ENCODE peak calls at places on chromosomes 1 and 21, in five cellular contexts. One of them, this sample, is unnamed.

GRCh38 chr21:34812510-34813265 is 143.9 kb downstream of the CLIC6 start:
- DNase-seq in AG08396: peak; percentile 64
- DNase-seq in cerebellar nuclear complex: no peak
- DNase-seq in NCI-H748 treated with DMSO at 0.1 percent for 48 hours: peak; percentile 16
- DNase-seq in neural progenitor cell: no peak
- DNase-seq in this sample: no peak

GRCh38 chr21:43712268-43712942 is 6.5 kb upstream of the PDXK start:
- DNase-seq in AG08396: peak; percentile 57
- DNase-seq in cerebellar nuclear complex: no peak
- DNase-seq in NCI-H748 treated with DMSO at 0.1 percent for 48 hours: peak; percentile 27
- DNase-seq in neural progenitor cell: no peak
- DNase-seq in this sample: peak; percentile 91

GRCh38 chr1:227941509-227942020 is 6.2 kb downstream of the WNT9A start:
- DNase-seq in AG08396: no peak
- DNase-seq in cerebellar nuclear complex: no peak
- DNase-seq in NCI-H748 treated with DMSO at 0.1 percent for 48 hours: no peak
- DNase-seq in neural progenitor cell: no peak
- DNase-seq in this sample: no peak

GRCh38 chr1:216812966-216813365 is 89.7 kb upstream of the ESRRG start:
- DNase-seq in AG08396: peak; percentile 6
- DNase-seq in cerebellar nuclear complex: no peak
- DNase-seq in NCI-H748 treated with DMSO at 0.1 percent for 48 hours: no peak
- DNase-seq in neural progenitor cell: no peak
- DNase-seq in this sample: no peak

GRCh38 chr1:181763736-181764135 is 280.4 kb downstream of the CACNA1E start:
- DNase-seq in AG08396: no peak
- DNase-seq in cerebellar nuclear complex: no peak
- DNase-seq in NCI-H748 treated with DMSO at 0.1 percent for 48 hours: no peak
- DNase-seq in neural progenitor cell: no peak
- DNase-seq in this sample: no peak

GRCh38 chr1:191074877-191075276 is 597.2 kb upstream of the BRINP3 start:
- DNase-seq in AG08396: no peak
- DNase-seq in cerebellar nuclear complex: no peak
- DNase-seq in NCI-H748 treated with DMSO at 0.1 percent for 48 hours: no peak
- DNase-seq in neural progenitor cell: no peak
- DNase-seq in this sample: no peak

GRCh38 chr1:44078087-44078486 is 40.5 kb upstream of the KLF17 start:
- DNase-seq in AG08396: no peak
- DNase-seq in cerebellar nuclear complex: no peak
- DNase-seq in NCI-H748 treated with DMSO at 0.1 percent for 48 hours: no peak
- DNase-seq in neural progenitor cell: no peak
- DNase-seq in this sample: no peak

GRCh38 chr1:14606632-14607031 is 8.1 kb downstream of the KAZN start:
- DNase-seq in AG08396: no peak
- DNase-seq in cerebellar nuclear complex: no peak
- DNase-seq in NCI-H748 treated with DMSO at 0.1 percent for 48 hours: no peak
- DNase-seq in neural progenitor cell: peak; percentile 51
- DNase-seq in this sample: no peak

GRCh38 chr1:20896824-20897223 is 109.7 kb upstream of the HP1BP3 start:
- DNase-seq in AG08396: no peak
- DNase-seq in cerebellar nuclear complex: no peak
- DNase-seq in NCI-H748 treated with DMSO at 0.1 percent for 48 hours: peak; percentile 17
- DNase-seq in neural progenitor cell: no peak
- DNase-seq in this sample: peak; percentile 70

GRCh38 chr21:41348434-41348833 is 13.4 kb upstream of the MX2 start:
- DNase-seq in AG08396: no peak
- DNase-seq in cerebellar nuclear complex: no peak
- DNase-seq in NCI-H748 treated with DMSO at 0.1 percent for 48 hours: no peak
- DNase-seq in neural progenitor cell: no peak
- DNase-seq in this sample: no peak

GRCh38 chr1:231419147-231419546 is 2.9 kb downstream of the EGLN1 start:
- DNase-seq in AG08396: no peak
- DNase-seq in cerebellar nuclear complex: no peak
- DNase-seq in NCI-H748 treated with DMSO at 0.1 percent for 48 hours: no peak
- DNase-seq in neural progenitor cell: no peak
- DNase-seq in this sample: no peak

GRCh38 chr1:100354971-100355394 is 2.7 kb downstream of the CDC14A start:
- DNase-seq in AG08396: no peak
- DNase-seq in cerebellar nuclear complex: no peak
- DNase-seq in NCI-H748 treated with DMSO at 0.1 percent for 48 hours: peak; percentile 82
- DNase-seq in neural progenitor cell: peak; percentile 80
- DNase-seq in this sample: peak; percentile 51

GRCh38 chr21:31557956-31558838 is 101.3 kb upstream of the SOD1 start:
- DNase-seq in AG08396: no peak
- DNase-seq in cerebellar nuclear complex: no peak
- DNase-seq in NCI-H748 treated with DMSO at 0.1 percent for 48 hours: peak; percentile 36
- DNase-seq in neural progenitor cell: peak; percentile 71
- DNase-seq in this sample: peak; percentile 14

GRCh38 chr21:28624626-28625025 is 368.1 kb downstream of the LTN1 start:
- DNase-seq in AG08396: no peak
- DNase-seq in cerebellar nuclear complex: no peak
- DNase-seq in NCI-H748 treated with DMSO at 0.1 percent for 48 hours: no peak
- DNase-seq in neural progenitor cell: no peak
- DNase-seq in this sample: no peak

GRCh38 chr1:115840615-115841460 is at the start of gene NHLH2:
- DNase-seq in AG08396: no peak
- DNase-seq in cerebellar nuclear complex: no peak
- DNase-seq in NCI-H748 treated with DMSO at 0.1 percent for 48 hours: no peak
- DNase-seq in neural progenitor cell: no peak
- DNase-seq in this sample: no peak

GRCh38 chr1:46202975-46203737 is at the start of gene LURAP1:
- DNase-seq in AG08396: peak; percentile 83
- DNase-seq in cerebellar nuclear complex: peak; percentile 66
- DNase-seq in NCI-H748 treated with DMSO at 0.1 percent for 48 hours: peak; percentile 52
- DNase-seq in neural progenitor cell: peak; percentile 72
- DNase-seq in this sample: no peak

GRCh38 chr1:150302907-150303306 is 9.2 kb downstream of the MRPS21 start:
- DNase-seq in AG08396: no peak
- DNase-seq in cerebellar nuclear complex: no peak
- DNase-seq in NCI-H748 treated with DMSO at 0.1 percent for 48 hours: no peak
- DNase-seq in neural progenitor cell: no peak
- DNase-seq in this sample: no peak

GRCh38 chr1:182120411-182121258 is 59.1 kb upstream of the ZNF648 start:
- DNase-seq in AG08396: no peak
- DNase-seq in cerebellar nuclear complex: no peak
- DNase-seq in NCI-H748 treated with DMSO at 0.1 percent for 48 hours: no peak
- DNase-seq in neural progenitor cell: no peak
- DNase-seq in this sample: peak; percentile 47

GRCh38 chr1:218346391-218347204 is 1.5 kb downstream of the TGFB2 start:
- DNase-seq in AG08396: peak; percentile 26
- DNase-seq in cerebellar nuclear complex: no peak
- DNase-seq in NCI-H748 treated with DMSO at 0.1 percent for 48 hours: peak; percentile 10
- DNase-seq in neural progenitor cell: peak; percentile 43
- DNase-seq in this sample: no peak

GRCh38 chr1:24702511-24703293 is 42.5 kb upstream of the CLIC4 start:
- DNase-seq in AG08396: no peak
- DNase-seq in cerebellar nuclear complex: no peak
- DNase-seq in NCI-H748 treated with DMSO at 0.1 percent for 48 hours: no peak
- DNase-seq in neural progenitor cell: peak; percentile 9
- DNase-seq in this sample: no peak

GRCh38 chr1:93988634-93989350 is 79.6 kb upstream of the GCLM start:
- DNase-seq in AG08396: peak; percentile 53
- DNase-seq in cerebellar nuclear complex: no peak
- DNase-seq in NCI-H748 treated with DMSO at 0.1 percent for 48 hours: no peak
- DNase-seq in neural progenitor cell: no peak
- DNase-seq in this sample: no peak

GRCh38 chr1:43067856-43068751 is 104.0 kb downstream of the EBNA1BP2 start:
- DNase-seq in AG08396: no peak
- DNase-seq in cerebellar nuclear complex: no peak
- DNase-seq in NCI-H748 treated with DMSO at 0.1 percent for 48 hours: no peak
- DNase-seq in neural progenitor cell: peak; percentile 39
- DNase-seq in this sample: no peak

GRCh38 chr1:225343618-225344017 is 84.2 kb downstream of the LBR start:
- DNase-seq in AG08396: no peak
- DNase-seq in cerebellar nuclear complex: no peak
- DNase-seq in NCI-H748 treated with DMSO at 0.1 percent for 48 hours: no peak
- DNase-seq in neural progenitor cell: no peak
- DNase-seq in this sample: peak; percentile 3

GRCh38 chr1:38941527-38942019 is at the start of gene RHBDL2:
- DNase-seq in AG08396: peak; percentile 83
- DNase-seq in cerebellar nuclear complex: no peak
- DNase-seq in NCI-H748 treated with DMSO at 0.1 percent for 48 hours: no peak
- DNase-seq in neural progenitor cell: peak; percentile 25
- DNase-seq in this sample: no peak

GRCh38 chr1:161196521-161197451 is 2.1 kb downstream of the ADAMTS4 start:
- DNase-seq in AG08396: peak; percentile 57
- DNase-seq in cerebellar nuclear complex: no peak
- DNase-seq in NCI-H748 treated with DMSO at 0.1 percent for 48 hours: no peak
- DNase-seq in neural progenitor cell: peak; percentile 71
- DNase-seq in this sample: no peak